ENCODE peak calls at places on chromosomes 16 and 17, in five cellular contexts. N, W, Z, S and O are unnamed samples.

GRCh38 chr17:17982796-17983195 is 10.1 kb downstream of the DRC3 start:
- DNase-seq in N (no peak), W (no peak), Z (no peak), S (no peak), O (no peak)

GRCh38 chr16:19601083-19601976 is 45.8 kb downstream of the VPS35L start:
- DNase-seq in N (peak), W (peak), Z (peak), S (peak), O (no peak)

GRCh38 chr17:21539146-21539545 is 153.2 kb upstream of the KCNJ18 start:
- DNase-seq in N (peak), W (no peak), Z (no peak), S (no peak), O (peak)

GRCh38 chr17:19672009-19672837 is 23.7 kb downstream of the ALDH3A2 start:
- DNase-seq in N (peak), W (no peak), Z (no peak), S (no peak), O (no peak)

GRCh38 chr16:85152414-85153030 is 40.2 kb upstream of the CIBAR2 start:
- DNase-seq in N (no peak), W (no peak), Z (no peak), S (no peak), O (no peak)

GRCh38 chr16:85423186-85423550 is 190.0 kb upstream of the GSE1 start:
- DNase-seq in N (no peak), W (no peak), Z (no peak), S (no peak), O (no peak)

GRCh38 chr16:86709103-86709502 is 130.8 kb downstream of the FOXL1 start:
- DNase-seq in N (no peak), W (no peak), Z (no peak), S (no peak), O (no peak)

GRCh38 chr16:77409311-77409710 is 25.5 kb downstream of the ADAMTS18 start:
- DNase-seq in N (no peak), W (no peak), Z (no peak), S (no peak), O (no peak)

GRCh38 chr16:10519929-10520868 is 60.2 kb downstream of the EMP2 start:
- DNase-seq in N (no peak), W (no peak), Z (no peak), S (no peak), O (no peak)

GRCh38 chr16:56334761-56335160 is 90.6 kb downstream of the AMFR start:
- DNase-seq in N (no peak), W (no peak), Z (no peak), S (no peak), O (no peak)

GRCh38 chr17:60640503-60640902 is 37.1 kb upstream of the BCAS3 start:
- DNase-seq in N (peak), W (no peak), Z (peak), S (no peak), O (no peak)

GRCh38 chr17:66191607-66192377 is at the start of gene CEP112:
- DNase-seq in N (peak), W (peak), Z (peak), S (peak), O (peak)

GRCh38 chr17:50697663-50698272 is 9.9 kb downstream of the ANKRD40 start:
- DNase-seq in N (no peak), W (no peak), Z (no peak), S (no peak), O (no peak)

GRCh38 chr17:51947160-51947559 is 211.4 kb downstream of the CA10 start:
- DNase-seq in N (no peak), W (no peak), Z (no peak), S (no peak), O (no peak)

GRCh38 chr17:7673239-7673638 is 14.1 kb downstream of the TP53 start:
- DNase-seq in N (no peak), W (peak), Z (peak), S (no peak), O (no peak)

GRCh38 chr16:21952793-21953540 is at the start of gene UQCRC2:
- DNase-seq in N (peak), W (peak), Z (peak), S (peak), O (peak)

GRCh38 chr17:8707591-8708453 is 36.8 kb downstream of the CCDC42 start:
- DNase-seq in N (no peak), W (no peak), Z (no peak), S (no peak), O (no peak)

GRCh38 chr16:1654505-1655268 is 23.4 kb upstream of the JPT2 start:
- DNase-seq in N (no peak), W (no peak), Z (no peak), S (no peak), O (no peak)

GRCh38 chr17:19613979-19614378 is 34.6 kb upstream of the ALDH3A2 start:
- DNase-seq in N (no peak), W (no peak), Z (peak), S (no peak), O (no peak)

GRCh38 chr17:77946900-77947643 is 11.4 kb upstream of the TNRC6C start:
- DNase-seq in N (no peak), W (no peak), Z (no peak), S (no peak), O (no peak)

GRCh38 chr17:47696717-47697642 is 3.0 kb downstream of the TBKBP1 start:
- DNase-seq in N (no peak), W (no peak), Z (no peak), S (no peak), O (no peak)

GRCh38 chr17:68491381-68491849 is 20.8 kb upstream of the PRKAR1A start:
- DNase-seq in N (no peak), W (peak), Z (no peak), S (no peak), O (no peak)

DNA sequence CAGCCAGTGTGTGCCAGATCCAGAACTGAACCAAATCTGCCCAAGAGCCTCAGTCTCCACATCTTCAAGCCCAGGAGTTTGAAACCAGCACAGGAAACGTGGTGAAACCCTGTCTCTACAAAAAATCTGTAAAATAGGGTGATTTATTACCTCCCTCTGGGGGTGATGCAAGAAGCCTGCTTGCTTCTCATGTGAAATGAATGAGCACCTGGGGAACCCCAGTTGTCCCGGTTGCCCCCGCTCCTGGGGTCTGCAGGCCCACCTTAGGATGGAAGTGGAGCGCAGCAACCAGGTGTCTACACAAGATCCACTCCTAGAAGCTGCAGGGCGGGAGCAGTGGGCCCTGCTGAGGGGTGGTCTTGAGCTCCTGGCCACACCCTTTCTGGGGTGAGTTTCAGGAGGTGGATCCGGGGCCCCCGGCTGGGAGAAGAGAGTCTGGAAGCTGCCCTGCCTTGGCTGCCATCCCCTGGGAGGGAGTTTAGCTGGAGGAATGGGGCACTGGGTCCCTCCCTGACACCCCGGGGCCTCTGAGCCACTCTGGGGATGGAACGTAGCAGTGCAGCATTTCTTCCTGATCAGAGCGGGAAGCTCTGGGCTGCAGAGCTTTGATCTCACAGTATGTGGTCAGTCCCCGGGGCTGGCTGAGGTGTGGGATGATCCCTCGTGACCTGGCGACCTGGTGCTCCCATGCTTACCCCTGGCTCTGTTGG is 117.8 kb downstream of the RAB11FIP4 start:
- DNase-seq in N (no peak), W (no peak), Z (no peak), S (no peak), O (no peak)
- H3K4me3 ChIP-seq in N (no peak), W (no peak), Z (no peak), S (no peak), O (no peak)

DNA sequence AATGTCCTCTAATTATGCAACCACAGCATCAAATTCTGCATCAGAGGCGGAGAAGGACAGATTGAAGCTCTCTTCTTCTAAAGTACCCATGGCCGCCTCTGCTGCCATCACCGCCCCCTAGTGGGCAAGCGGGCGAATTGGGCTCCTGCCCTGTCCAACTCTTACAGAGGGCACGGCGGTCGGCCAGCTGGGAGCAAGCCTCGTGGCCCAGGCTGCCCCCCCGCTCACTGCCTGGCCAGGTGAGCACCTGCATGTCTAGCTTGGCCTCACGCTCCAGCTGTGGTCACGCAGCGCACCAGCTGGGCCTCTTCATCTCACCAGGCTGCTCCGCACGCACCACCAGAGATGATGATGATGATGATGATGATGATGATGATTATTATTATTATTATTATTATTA is 146.1 kb upstream of the TOM1L1 start:
- DNase-seq in N (no peak), W (peak), Z (peak), S (peak), O (no peak)
- TF ChIP-seq CTCF in N (no peak), W (peak), Z (peak), S (peak), O (no peak)

DNA sequence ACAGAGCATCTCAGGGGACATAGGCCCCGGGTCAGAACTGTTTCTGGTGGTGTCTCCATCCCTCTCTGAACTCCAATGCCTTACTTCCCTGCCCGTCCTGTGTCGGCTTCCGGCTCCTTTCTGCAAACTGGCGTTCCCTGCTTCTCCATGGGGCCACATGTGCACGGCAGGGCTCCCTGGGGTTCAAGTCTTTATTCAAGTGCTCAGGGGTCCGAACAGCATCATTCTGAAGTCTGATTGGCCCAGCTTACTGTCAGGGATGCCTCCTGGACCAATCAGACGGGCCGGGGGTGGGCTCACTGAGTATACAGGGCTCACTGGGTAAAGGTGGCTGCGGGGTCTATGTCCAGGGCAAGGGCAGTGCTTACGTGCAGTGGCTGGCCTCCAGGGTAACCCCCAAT is 17.1 kb downstream of the C16orf82 start:
- DNase-seq in N (no peak), W (peak), Z (peak), S (no peak), O (no peak)
- H2AFZ ChIP-seq in N (no peak), W (no peak), Z (peak), S (no peak), O (no peak)

DNA sequence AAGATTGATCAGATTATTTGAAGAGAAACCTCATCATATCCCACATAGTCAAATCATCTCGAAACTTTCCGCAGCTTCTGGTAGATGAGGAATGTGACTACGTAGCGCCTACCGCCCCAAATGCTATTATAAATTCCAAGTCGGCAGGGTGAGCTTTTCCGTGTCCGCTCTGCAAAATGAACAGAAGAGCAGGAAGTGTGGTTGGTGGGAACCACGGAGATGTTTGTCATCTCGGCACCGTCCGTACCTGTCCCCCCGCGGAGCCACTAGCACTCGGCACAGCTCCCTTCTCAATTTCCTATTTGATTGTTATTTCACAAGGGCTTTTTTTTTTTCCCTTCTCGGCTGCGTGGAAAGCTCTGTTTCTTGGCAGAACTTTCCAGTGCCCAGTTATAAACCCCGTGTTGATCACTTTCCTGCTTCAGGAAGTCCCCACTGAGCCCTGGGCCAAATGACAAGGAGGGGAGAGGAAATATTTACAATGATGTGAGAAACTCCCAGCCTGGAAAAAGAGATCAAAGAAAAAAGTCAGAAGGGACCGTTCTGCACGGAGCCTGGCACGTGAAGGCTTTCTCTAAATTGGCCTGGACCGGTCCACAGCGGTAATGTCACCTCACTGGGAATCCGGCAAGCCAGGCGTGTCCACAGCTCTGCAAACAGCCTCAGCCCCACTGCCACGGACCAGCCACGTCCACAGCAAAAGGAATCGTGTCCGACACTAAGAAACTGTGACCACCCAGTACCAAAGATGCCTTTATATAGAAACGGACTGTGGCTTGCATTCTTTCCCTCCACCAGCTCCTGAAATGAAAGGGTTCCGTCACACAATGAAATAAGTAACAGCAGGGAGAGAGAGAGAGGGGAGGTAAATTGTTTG is 65.0 kb downstream of the MRM3 start:
- DNase-seq in N (peak), W (no peak), Z (no peak), S (no peak), O (peak)
- H3K4me3 ChIP-seq in N (no peak), W (no peak), Z (no peak), S (no peak), O (peak)

GRCh38 chr16:3487521-3488410 is 7.5 kb downstream of the C16orf90 start:
- DNase-seq in N (no peak), W (no peak), Z (peak), S (peak), O (no peak)
- TF ChIP-seq CTCF in N (no peak), W (no peak), Z (peak), S (no peak), O (no peak)